ENCODE peak calls at places on chromosomes 6 and 20, in four cellular contexts. D, V, I and Y are unnamed samples.

GRCh38 chr6:16337280-16337975 is 99.0 kb downstream of the GMPR start:
- DNase-seq in D (peak; percentile 95), I (peak; percentile 88), V (peak; percentile 97), Y (peak; percentile 93)

GRCh38 chr6:42017021-42017643 is 33.2 kb upstream of the TAF8 start:
- DNase-seq in V (no peak), D (peak; percentile 85), I (peak; percentile 71), Y (peak; percentile 12)

GRCh38 chr6:137666202-137666774 is 172.1 kb upstream of the OLIG3 start:
- DNase-seq in I (no peak), V (no peak), D (no peak), Y (no peak)

GRCh38 chr6:21436625-21437024 is 156.9 kb upstream of the SOX4 start:
- DNase-seq in V (no peak), I (no peak), D (peak; percentile 47), Y (no peak)

GRCh38 chr20:33668791-33669155 is 2.0 kb downstream of the ACTL10 start:
- DNase-seq in V (no peak), I (no peak), D (no peak), Y (no peak)

GRCh38 chr20:35908007-35908406 is 46.3 kb downstream of the SCAND1 start:
- DNase-seq in I (no peak), V (no peak), D (no peak), Y (no peak)

GRCh38 chr6:133764011-133764812 is 124.7 kb upstream of the TCF21 start:
- DNase-seq in I (no peak), V (no peak), D (peak; percentile 81), Y (peak; percentile 38)

GRCh38 chr6:68326762-68327161 is 308.3 kb upstream of the ADGRB3 start:
- DNase-seq in V (peak; percentile 23), I (no peak), D (no peak), Y (no peak)

GRCh38 chr6:133062077-133062476 is 179.1 kb upstream of the EYA4 start:
- DNase-seq in I (no peak), V (no peak), D (peak; percentile 100), Y (peak; percentile 19)

GRCh38 chr6:92942549-92942948 is 476.8 kb downstream of the EPHA7 start:
- DNase-seq in D (no peak), V (no peak), I (no peak), Y (no peak)

GRCh38 chr20:61043681-61044080 is 208.4 kb upstream of the CDH4 start:
- DNase-seq in V (no peak), D (no peak), I (no peak), Y (no peak)

GRCh38 chr6:92337571-92337970 is 1081.8 kb downstream of the EPHA7 start:
- DNase-seq in I (no peak), V (no peak), D (no peak), Y (no peak)

GRCh38 chr20:44532981-44533331 is 11.1 kb upstream of the SERINC3 start:
- DNase-seq in V (no peak), D (peak; percentile 29), I (no peak), Y (no peak)

GRCh38 chr6:32847795-32848194 is 3.9 kb upstream of the PSMB8 start:
- DNase-seq in D (no peak), I (no peak), V (no peak), Y (no peak)

GRCh38 chr20:8187740-8188139 is 55.7 kb downstream of the PLCB1 start:
- DNase-seq in D (peak; percentile 8), I (no peak), V (no peak), Y (no peak)

GRCh38 chr6:124688369-124688768 is 273.9 kb upstream of the RNF217 start:
- DNase-seq in I (no peak), D (peak; percentile 53), V (no peak), Y (no peak)

GRCh38 chr6:20709451-20709850 is 175.2 kb downstream of the CDKAL1 start:
- DNase-seq in V (no peak), D (no peak), I (no peak), Y (no peak)

GRCh38 chr6:148887181-148887580 is 140.4 kb downstream of the UST start:
- DNase-seq in D (peak; percentile 36), V (no peak), I (peak; percentile 26), Y (no peak)

GRCh38 chr6:106974999-106975698 is 620 bp upstream of the CD24 start:
- DNase-seq in I (no peak), D (no peak), V (peak; percentile 87), Y (no peak)

GRCh38 chr6:90463874-90464273 is 123.0 kb downstream of the MAP3K7 start:
- DNase-seq in V (no peak), I (no peak), D (no peak), Y (no peak)

GRCh38 chr6:111625511-111626331 is 20.0 kb upstream of the TRAF3IP2 start:
- DNase-seq in I (no peak), D (peak; percentile 71), V (no peak), Y (no peak)

GRCh38 chr6:7535498-7535897 is 6.0 kb upstream of the DSP start:
- DNase-seq in D (no peak), I (no peak), V (no peak), Y (no peak)

GRCh38 chr20:64137598-64138031 is 26.6 kb upstream of the MYT1 start:
- DNase-seq in V (peak; percentile 32), D (no peak), I (peak; percentile 10), Y (no peak)

GRCh38 chr20:20023395-20023794 is 6.2 kb downstream of the NAA20 start:
- DNase-seq in D (no peak), V (no peak), I (no peak), Y (no peak)

GRCh38 chr6:37783831-37784584 is 35.5 kb upstream of the ZFAND3 start:
- DNase-seq in I (no peak), V (peak; percentile 72), D (peak; percentile 51), Y (no peak)

GRCh38 chr6:113190170-113190569 is 667.0 kb upstream of the MARCKS start:
- DNase-seq in D (peak; percentile 11), I (no peak), V (no peak), Y (no peak)

GRCh38 chr20:62377615-62378085 is 9.3 kb upstream of the RPS21 start:
- DNase-seq in I (no peak), D (no peak), V (no peak), Y (no peak)

GRCh38 chr20:62378215-62378614 is 8.7 kb upstream of the RPS21 start:
- DNase-seq in V (no peak), D (no peak), I (no peak), Y (no peak)

GRCh38 chr20:62377064-62377461 is 9.8 kb upstream of the RPS21 start:
- DNase-seq in D (no peak), I (no peak), V (no peak), Y (no peak)

GRCh38 chr20:62374431-62375152 is 7.5 kb upstream of the LAMA5 start:
- DNase-seq in V (no peak), I (no peak), D (peak; percentile 38), Y (no peak)

DNA sequence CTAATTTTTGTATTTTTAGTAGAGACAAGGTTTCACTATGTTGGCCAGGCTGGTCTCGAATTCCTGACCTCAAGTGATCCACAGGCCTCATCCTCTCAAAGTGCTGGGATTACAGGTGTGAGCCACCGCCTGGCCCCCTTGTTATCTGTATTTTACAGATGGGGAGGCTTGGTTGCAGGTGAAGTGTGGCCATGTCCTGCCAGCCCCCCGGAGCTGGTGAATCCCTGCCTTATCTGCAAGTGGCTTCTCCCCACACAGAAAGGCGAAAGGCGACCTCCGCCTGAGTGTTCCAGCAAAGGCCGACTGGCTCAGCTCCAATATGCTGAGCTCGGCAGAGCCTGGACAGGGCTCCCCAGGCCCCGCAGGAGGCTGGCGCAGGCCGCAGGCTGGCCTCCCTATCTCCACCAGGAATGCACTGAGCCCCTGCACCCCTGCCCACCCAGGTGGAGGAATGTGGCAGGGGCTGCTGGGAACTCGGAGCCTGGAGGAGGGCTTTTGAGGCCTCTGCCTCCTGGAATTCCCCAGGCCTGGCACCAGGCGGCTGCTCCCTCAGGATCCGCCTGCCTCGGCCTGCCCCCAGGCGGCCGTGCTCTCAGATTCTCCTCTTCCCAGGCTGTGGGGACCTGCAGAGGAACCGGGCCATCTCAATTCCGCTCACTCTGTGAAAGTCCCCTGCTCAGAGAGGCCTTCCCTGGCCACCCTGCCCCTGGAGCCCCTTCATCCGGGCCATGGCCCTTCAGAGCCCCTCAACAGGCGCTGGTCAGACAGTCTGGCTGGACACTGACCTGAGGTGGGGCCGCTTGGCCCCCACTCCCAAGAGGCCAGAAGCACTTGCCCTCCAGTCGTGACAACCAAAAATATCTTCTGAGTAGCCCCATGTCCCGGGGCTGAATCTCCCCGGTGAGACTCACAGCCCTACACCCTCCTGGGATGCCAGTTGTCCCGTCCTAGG is 9.3 kb upstream of the LAMA5 start:
- DNase-seq in I (peak; percentile 77), D (peak; percentile 52), V (no peak), Y (no peak)
- TF ChIP-seq CTCF in I (peak; percentile 29), D (peak; percentile 49), V (peak; percentile 24), Y (peak; percentile 42)

GRCh38 chr6:75266716-75267291 is 17.8 kb downstream of the TMEM30A start:
- DNase-seq in D (peak; percentile 80), I (no peak), V (no peak), Y (no peak)
- TF ChIP-seq CTCF in D (peak; percentile 79), I (peak; percentile 72), V (peak; percentile 61), Y (peak; percentile 80)

GRCh38 chr6:10382322-10382721 is 32.6 kb downstream of the TFAP2A start:
- DNase-seq in V (no peak), I (no peak), D (no peak), Y (no peak)

GRCh38 chr6:10382728-10383127 is 32.1 kb downstream of the TFAP2A start:
- DNase-seq in V (no peak), I (no peak), D (no peak), Y (no peak)

GRCh38 chr6:10381830-10382208 is 33.1 kb downstream of the TFAP2A start:
- DNase-seq in I (no peak), D (no peak), V (no peak), Y (no peak)

GRCh38 chr6:10383312-10384063 is 31.4 kb downstream of the TFAP2A start:
- DNase-seq in D (no peak), V (peak; percentile 75), I (no peak), Y (no peak)

GRCh38 chr6:10381133-10381829 is 33.6 kb downstream of the TFAP2A start:
- DNase-seq in I (no peak), V (peak; percentile 72), D (no peak), Y (no peak)
- TF ChIP-seq CTCF in I (no peak), V (no peak), D (no peak), Y (no peak)

GRCh38 chr6:104766601-104767000 is 93.1 kb downstream of the HACE1 start:
- DNase-seq in V (no peak), D (no peak), I (no peak), Y (no peak)
- TF ChIP-seq CTCF in V (no peak), D (no peak), I (no peak), Y (no peak)

DNA sequence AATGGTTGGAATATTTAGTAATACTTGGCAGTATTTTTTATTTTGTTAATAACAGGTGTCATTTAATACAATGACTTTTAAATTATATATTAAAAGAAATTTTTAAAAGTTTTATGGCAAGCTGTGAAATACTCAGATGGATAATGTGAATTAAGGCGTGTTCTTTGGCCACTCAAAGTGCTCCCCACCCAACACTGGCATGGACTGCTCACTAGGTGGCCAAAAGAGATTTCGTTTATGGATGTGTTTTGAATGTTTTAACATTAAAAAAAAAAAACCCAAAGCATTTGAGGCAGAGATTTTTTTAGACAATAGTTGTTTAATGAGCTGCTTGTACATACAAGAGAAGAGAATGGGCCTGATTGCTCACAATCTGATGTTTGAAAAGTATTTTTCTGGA is 86.5 kb downstream of the QKI start:
- DNase-seq in I (no peak), V (no peak), D (no peak), Y (no peak)
- TF ChIP-seq CTCF in I (no peak), V (no peak), D (no peak), Y (no peak)